ENCODE peak calls at places on chromosome 11, in four cellular contexts. M is foreskin keratinocyte; F is naive thymus-derived CD4-positive, alpha-beta T cell; U is Panc1. W is an unnamed sample. For H3K4me1, the result is how much of the 10 kb centered on the place peaks cover.

GRCh38 chr11:45895553-45896259 is 10.3 kb downstream of the MAPK8IP1 start:
- DNase-seq in U (no peak), F (no peak), M (no peak), W (no peak)

GRCh38 chr11:2837096-2837601 is 48.4 kb downstream of the CDKN1C start:
- DNase-seq in U (no peak), F (no peak), M (no peak), W (peak)

GRCh38 chr11:45769960-45770359 is 35.0 kb upstream of the SLC35C1 start:
- DNase-seq in M (no peak), U (no peak), F (no peak), W (no peak)

GRCh38 chr11:86162257-86162656 is 82.3 kb upstream of the EED start:
- DNase-seq in M (peak), U (no peak), F (no peak), W (peak)

GRCh38 chr11:32829680-32830412 is at the start of gene PRRG4:
- DNase-seq in F (no peak), M (peak), U (no peak), W (peak)

GRCh38 chr11:102926517-102926916 is 29.0 kb downstream of the MMP13 start:
- DNase-seq in F (no peak), U (no peak), M (no peak), W (no peak)

GRCh38 chr11:103949781-103950180 is 86.7 kb upstream of the DDI1 start:
- DNase-seq in U (no peak), F (no peak), M (no peak), W (no peak)

GRCh38 chr11:86735462-86736302 is 63.3 kb upstream of the ME3 start:
- DNase-seq in M (no peak), U (peak), F (no peak), W (no peak)

GRCh38 chr11:116563713-116564050 is 209.1 kb downstream of the BUD13 start:
- DNase-seq in U (no peak), F (no peak), M (no peak), W (no peak)

GRCh38 chr11:20529757-20530156 is 69.7 kb upstream of the SLC6A5 start:
- DNase-seq in U (no peak), F (no peak), M (no peak), W (no peak)

GRCh38 chr11:130525307-130525706 is 76.9 kb downstream of the ADAMTS15 start:
- DNase-seq in F (no peak), U (no peak), M (no peak), W (no peak)

GRCh38 chr11:14954581-14954980 is 17.6 kb downstream of the CALCA start:
- DNase-seq in U (no peak), F (no peak), M (peak), W (no peak)

GRCh38 chr11:72741429-72741833 is 10.8 kb downstream of the ARAP1 start:
- DNase-seq in U (no peak), M (no peak), F (no peak), W (no peak)

GRCh38 chr11:63549411-63549810 is 12.8 kb downstream of the PLAAT4 start:
- DNase-seq in F (no peak), M (no peak), U (no peak), W (no peak)

GRCh38 chr11:121391914-121392313 is 60.2 kb upstream of the SORL1 start:
- DNase-seq in U (no peak), M (peak), F (no peak), W (no peak)

GRCh38 chr11:99068832-99069231 is 48.1 kb downstream of the CNTN5 start:
- DNase-seq in F (no peak), U (no peak), M (peak), W (no peak)

GRCh38 chr11:107898270-107898669 is 30.0 kb upstream of the RAB39A start:
- DNase-seq in M (peak), U (peak), F (no peak), W (no peak)

GRCh38 chr11:114243461-114244372 is 52.5 kb upstream of the NNMT start:
- DNase-seq in F (no peak), U (no peak), M (no peak), W (peak)

GRCh38 chr11:119916568-119916967 is 187.6 kb upstream of the NECTIN1 start:
- DNase-seq in U (no peak), M (no peak), F (no peak), W (no peak)

GRCh38 chr11:78666675-78667129 is 92.0 kb upstream of the NARS2 start:
- DNase-seq in U (no peak), F (no peak), M (no peak), W (no peak)

GRCh38 chr11:13781153-13781552 is 112.7 kb downstream of the FAR1 start:
- DNase-seq in F (no peak), U (no peak), M (peak), W (no peak)

GRCh38 chr11:8083088-8083395 is 2.0 kb downstream of the TUB start:
- DNase-seq in U (no peak), F (no peak), M (no peak), W (no peak)

DNA sequence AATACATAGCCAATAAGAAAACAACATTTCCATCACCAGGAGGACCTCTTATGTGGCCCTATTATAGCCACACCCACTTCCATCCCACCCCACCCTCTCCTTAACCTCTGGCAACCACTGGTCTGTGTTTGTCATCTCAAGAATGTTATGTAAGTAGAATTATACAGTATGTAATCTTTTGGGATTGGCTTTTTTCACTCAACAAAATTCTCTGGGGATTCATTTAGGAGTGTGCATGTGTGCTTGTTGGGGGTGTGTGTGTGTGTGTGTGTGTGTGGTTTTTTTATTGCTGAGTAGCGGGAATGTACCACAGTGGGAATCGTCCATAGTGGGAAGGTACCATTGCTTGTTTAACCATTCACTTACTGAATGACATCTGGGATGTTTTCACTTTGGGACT is 5.2 kb downstream of the KCNJ5 start:
- DNase-seq in F (no peak), U (no peak), M (no peak), W (no peak)
- H3K4me1 ChIP-seq in F (under half), U (under half), M (under half), W (under half)

DNA sequence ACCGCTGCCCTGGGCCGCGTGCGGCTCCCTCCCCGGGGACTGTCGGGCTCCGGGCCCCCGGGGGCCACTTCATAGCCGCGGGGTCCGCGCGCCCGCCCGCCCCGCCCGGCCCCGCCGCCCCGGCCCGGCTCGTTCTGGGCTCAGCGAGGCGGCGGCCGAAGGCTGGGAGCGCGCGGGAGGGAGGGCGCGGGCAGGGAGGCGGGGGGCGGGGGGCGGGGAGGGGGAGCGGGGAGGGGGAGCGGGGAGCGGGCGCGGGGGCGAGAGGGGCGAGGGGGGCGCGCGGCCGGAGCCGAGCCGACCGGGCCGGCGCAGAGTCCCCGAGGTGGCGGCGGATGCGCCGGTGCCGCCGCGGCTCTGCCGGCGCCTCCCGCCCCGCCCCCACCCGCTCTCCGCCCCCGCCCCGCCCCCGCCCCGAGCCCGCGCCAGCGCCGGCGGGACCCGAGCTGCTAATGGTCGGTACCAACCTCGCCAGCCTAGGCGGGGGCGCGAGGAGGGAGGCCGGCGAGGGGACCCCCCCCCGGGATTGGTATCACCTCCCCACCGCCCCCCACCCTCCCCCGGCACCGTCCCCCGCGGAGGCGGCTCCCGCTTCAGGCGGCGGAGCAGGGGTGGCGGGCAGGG is at the start of gene B3GAT1:
- DNase-seq in F (no peak), M (no peak), U (no peak), W (no peak)
- H3K27ac ChIP-seq in F (no peak), M (no peak), U (no peak), W (no peak)

GRCh38 chr11:1562469-1563148 is 9.5 kb downstream of the DUSP8 start:
- DNase-seq in U (no peak), F (no peak), M (no peak), W (no peak)

GRCh38 chr11:1561955-1562354 is 10.1 kb downstream of the DUSP8 start:
- DNase-seq in M (no peak), U (no peak), F (no peak), W (no peak)

GRCh38 chr11:1560618-1561251 is 11.3 kb downstream of the DUSP8 start:
- DNase-seq in U (no peak), M (no peak), F (no peak), W (no peak)

GRCh38 chr11:1560011-1560579 is 12.0 kb downstream of the DUSP8 start:
- DNase-seq in F (no peak), M (no peak), U (no peak), W (no peak)

GRCh38 chr11:1561266-1561665 is 10.8 kb downstream of the DUSP8 start:
- DNase-seq in M (no peak), U (no peak), F (no peak), W (no peak)
- H3K4me1 ChIP-seq in M (under half), U (under half), F (under half), W (under half)

GRCh38 chr11:111733009-111733408 is 33.2 kb downstream of the PPP2R1B start:
- DNase-seq in U (no peak), M (peak), F (no peak), W (peak)

GRCh38 chr11:111735262-111736116 is 30.7 kb downstream of the PPP2R1B start:
- DNase-seq in F (no peak), M (peak), U (no peak), W (peak)

GRCh38 chr11:111733655-111734088 is 32.5 kb downstream of the PPP2R1B start:
- DNase-seq in U (no peak), F (no peak), M (no peak), W (peak)

GRCh38 chr11:111736191-111736590 is 30.0 kb downstream of the PPP2R1B start:
- DNase-seq in U (no peak), M (no peak), F (no peak), W (peak)

DNA sequence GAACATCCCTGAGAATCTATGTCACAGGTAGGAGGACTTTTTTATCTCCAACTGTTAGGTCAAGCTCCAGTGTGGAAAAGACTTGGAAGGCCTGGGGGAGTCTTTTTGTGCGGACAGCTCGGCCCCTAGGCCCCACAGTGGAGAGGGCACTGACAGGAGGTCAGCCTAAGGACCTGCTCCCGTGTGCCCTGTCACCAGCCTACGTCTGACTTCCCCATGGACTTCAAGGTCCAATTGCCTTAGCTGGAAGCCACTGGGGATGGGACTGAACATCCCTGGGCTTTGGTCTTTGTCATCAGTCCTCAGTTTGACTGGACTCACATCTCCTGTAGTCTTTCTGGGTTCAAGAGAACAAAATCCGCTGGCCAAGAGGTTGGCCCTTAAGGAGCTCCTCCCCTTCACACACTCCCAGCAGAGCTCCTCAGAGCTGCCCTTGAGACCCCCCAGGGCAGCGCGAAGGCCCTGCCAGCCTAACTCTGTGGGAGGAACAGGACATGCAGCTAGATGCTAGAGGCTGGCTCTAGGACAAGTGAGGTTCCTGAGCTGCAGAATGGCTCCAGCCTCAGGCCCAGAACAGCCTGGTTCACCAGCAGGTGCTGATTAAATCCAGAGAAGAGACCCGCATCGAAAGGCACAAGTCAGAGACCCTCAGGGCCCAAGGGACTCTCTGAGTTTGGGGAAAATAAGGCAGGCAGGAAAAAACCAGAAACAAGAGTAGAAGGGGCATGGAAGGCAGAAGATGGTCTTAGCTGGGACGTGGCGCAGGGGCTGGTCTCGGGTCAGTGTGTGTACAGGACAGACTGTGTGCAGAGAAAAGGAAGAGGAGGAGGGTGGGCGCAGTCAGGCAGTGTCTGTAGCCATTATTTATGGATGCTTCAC is 31.6 kb downstream of the PPP2R1B start:
- DNase-seq in M (no peak), F (no peak), U (no peak), W (no peak)
- H3K27ac ChIP-seq in M (peak), F (no peak), U (peak), W (peak)

DNA sequence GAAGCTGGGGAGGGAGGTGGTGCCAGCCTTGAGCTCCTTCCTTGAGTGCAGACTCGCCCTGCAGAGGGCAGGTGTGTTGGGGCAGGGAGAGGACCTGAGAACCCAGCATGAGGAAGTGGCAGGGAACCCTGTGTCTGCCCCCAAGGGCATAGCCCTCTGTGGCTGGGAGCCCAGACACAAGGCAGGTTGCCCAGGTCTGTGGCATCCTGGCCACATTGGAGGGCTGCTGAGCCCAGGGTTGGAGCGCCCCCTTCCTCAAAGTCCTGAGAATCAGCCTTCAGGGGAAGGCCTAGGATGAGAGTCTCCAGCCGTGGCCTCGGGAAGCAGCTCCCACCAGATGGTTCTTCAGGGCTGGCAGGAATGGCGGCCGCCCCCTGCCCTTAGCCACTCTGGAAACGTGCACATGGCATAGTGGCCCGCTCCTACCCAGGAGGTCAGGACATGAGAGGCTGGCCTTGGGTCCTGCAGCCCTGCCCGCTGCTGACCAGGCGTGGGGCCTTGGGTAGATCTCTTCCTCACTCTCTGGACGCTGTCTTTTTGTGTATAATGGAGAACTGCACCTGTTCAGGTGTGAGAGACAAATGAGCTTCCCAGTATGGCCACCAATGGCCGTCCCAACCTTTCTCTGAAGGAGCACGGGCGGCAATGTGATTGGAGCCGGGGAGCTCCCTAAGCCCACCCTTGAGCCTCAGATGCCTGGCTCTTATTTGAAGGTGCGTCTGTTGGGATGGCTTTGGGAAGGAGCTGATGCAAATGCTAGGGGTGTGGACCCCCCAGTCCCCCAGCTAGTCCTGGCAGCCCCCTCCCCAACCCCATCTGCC is 4.5 kb upstream of the CDC42BPG start:
- DNase-seq in M (no peak), F (peak), U (no peak), W (no peak)
- H3K4me1 ChIP-seq in M (under half), F (half or more), U (half or more), W (half or more)

DNA sequence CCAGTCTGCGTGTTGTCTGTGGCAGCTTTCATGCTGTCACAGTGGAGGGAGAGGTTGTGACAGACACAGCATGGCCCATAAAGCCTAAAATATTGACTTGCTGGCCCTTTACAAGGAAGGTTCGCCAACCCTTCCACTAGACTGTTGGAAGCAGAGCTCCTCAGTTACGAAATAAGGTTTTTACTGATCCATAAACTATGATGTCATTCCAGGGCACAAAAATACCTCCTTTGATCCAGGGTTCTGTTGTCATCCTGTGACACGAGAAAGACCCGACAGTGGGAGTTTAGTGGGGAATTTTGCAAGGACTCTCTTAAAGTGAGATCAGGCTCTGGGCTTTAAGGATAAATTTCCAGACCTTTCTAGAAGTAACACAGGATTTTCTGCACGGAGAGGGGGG is 15.7 kb downstream of the BARX2 start:
- DNase-seq in U (no peak), M (no peak), F (no peak), W (no peak)
- H3K27ac ChIP-seq in U (no peak), M (no peak), F (no peak), W (no peak)

DNA sequence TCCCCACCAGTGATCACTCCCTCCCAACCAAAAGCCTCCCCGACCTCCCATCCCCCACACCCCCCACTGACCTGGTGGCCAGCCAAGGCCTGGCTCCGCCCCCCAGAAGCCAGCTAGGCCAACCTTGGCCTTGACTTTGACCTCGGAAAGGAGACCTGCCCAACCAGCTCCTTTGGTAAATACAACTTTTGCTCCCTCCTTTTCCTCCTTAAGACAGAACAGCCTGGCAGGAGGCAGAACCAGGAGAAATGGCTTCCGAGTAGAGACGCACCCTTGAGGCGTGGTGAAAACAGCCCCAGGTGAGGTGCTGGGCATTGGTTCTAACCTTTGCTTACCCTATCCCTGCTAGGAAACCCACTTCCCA is 27.0 kb downstream of the PLEKHA7 start:
- DNase-seq in M (no peak), F (no peak), U (no peak), W (no peak)
- H3K4me1 ChIP-seq in M (under half), F (under half), U (under half), W (under half)

DNA sequence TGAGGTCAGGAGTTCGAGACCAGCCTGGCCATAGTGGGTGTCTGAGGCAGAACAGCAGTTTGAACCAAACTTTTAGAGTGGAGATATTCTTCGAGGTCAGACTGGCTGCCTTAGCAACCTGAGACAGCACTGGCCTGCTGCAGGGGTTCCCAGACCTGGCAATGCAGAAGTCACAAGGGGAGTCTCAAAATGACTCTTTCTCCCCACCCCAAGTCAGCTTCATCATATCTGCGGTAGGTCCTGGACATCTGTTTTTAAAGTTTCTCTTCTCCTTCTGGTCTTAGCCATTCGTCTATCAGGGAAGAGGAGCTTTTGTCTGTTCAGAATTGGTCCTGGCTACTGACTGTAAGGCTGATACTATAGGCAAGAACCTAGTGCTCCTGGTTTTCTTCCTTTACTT is 14.5 kb upstream of the CLMP start:
- DNase-seq in F (no peak), M (no peak), U (no peak), W (no peak)
- H3K27ac ChIP-seq in F (no peak), M (no peak), U (no peak), W (no peak)

W was measured in gastrocnemius medialis.